ENCODE peak calls at places on chromosomes 1 and 21, in ten cellular contexts. H is HCT116, L is OCI-LY7, X is neural progenitor cell, U is PC-3, C is Karpas-422, A is K562, D is mesendoderm, Q is astrocyte, K is keratinocyte. S is an unnamed sample.

GRCh38 chr1:34753163-34753562 is 1.7 kb upstream of the GJB5 start:
- DNase-seq in H (peak), L (no peak), X (no peak), U (peak), C (no peak), A (no peak), D (no peak), Q (no peak), K (no peak), S (no peak)

GRCh38 chr1:38923607-38924006 is 18.0 kb downstream of the RHBDL2 start:
- DNase-seq in H (no peak), L (no peak), X (no peak), U (peak), C (no peak), A (peak), D (no peak), Q (no peak), K (no peak), S (no peak)

GRCh38 chr1:28279721-28280120 is 20.4 kb downstream of the SESN2 start:
- DNase-seq in H (no peak), L (no peak), X (no peak), U (no peak), C (no peak), A (no peak), D (no peak), Q (no peak), K (no peak), S (no peak)

GRCh38 chr1:228664399-228664914 is 70.8 kb upstream of the RHOU start:
- DNase-seq in H (peak), L (peak), X (peak), U (peak), C (peak), A (peak), D (peak), Q (peak), K (no peak), S (no peak)

GRCh38 chr1:79629414-79629813 is 622.9 kb upstream of the ADGRL4 start:
- DNase-seq in H (no peak), L (peak), X (no peak), U (no peak), C (no peak), A (no peak), D (no peak), Q (no peak), K (no peak), S (no peak)

GRCh38 chr1:162823771-162824525 is 33.4 kb downstream of the HSD17B7 start:
- DNase-seq in H (no peak), L (no peak), X (no peak), U (peak), C (no peak), A (no peak), D (peak), Q (no peak), K (no peak), S (no peak)

GRCh38 chr1:78146137-78146822 is 100.5 kb downstream of the GIPC2 start:
- DNase-seq in H (no peak), L (no peak), X (no peak), U (no peak), C (no peak), A (no peak), D (no peak), Q (peak), K (no peak), S (no peak)

GRCh38 chr1:77834771-77835334 is 53.6 kb upstream of the NEXN start:
- DNase-seq in H (no peak), L (no peak), X (no peak), U (peak), C (no peak), A (no peak), D (no peak), Q (peak), K (no peak), S (no peak)

GRCh38 chr1:15428815-15429435 is 9.3 kb upstream of the CTRC start:
- DNase-seq in H (no peak), L (no peak), X (no peak), U (no peak), C (peak), A (no peak), D (no peak), Q (no peak), K (no peak), S (no peak)

GRCh38 chr1:52632732-52633290 is at the start of gene SHISAL2A:
- DNase-seq in H (no peak), L (no peak), X (peak), U (no peak), C (no peak), A (no peak), D (peak), Q (peak), K (no peak), S (no peak)

GRCh38 chr1:205294175-205294913 is 27.2 kb downstream of the NUAK2 start:
- DNase-seq in H (no peak), L (no peak), X (peak), U (peak), C (no peak), A (peak), D (peak), Q (peak), K (no peak), S (no peak)

GRCh38 chr1:246875041-246876026 is 56.4 kb downstream of the AHCTF1 start:
- DNase-seq in H (no peak), L (no peak), X (no peak), U (peak), C (no peak), A (no peak), D (peak), Q (peak), K (peak), S (peak)

GRCh38 chr1:65420590-65421340 is at the start of the genes LEPR and LEPROT:
- DNase-seq in H (no peak), L (no peak), X (peak), U (peak), C (no peak), A (no peak), D (peak), Q (peak), K (no peak), S (no peak)

GRCh38 chr1:36433102-36433501 is 17.1 kb downstream of the OSCP1 start:
- DNase-seq in H (no peak), L (no peak), X (no peak), U (no peak), C (no peak), A (no peak), D (no peak), Q (no peak), K (no peak), S (no peak)

GRCh38 chr1:205792946-205793673 is 17.8 kb upstream of the RAB29 start:
- DNase-seq in H (no peak), L (no peak), X (peak), U (no peak), C (no peak), A (no peak), D (no peak), Q (no peak), K (no peak), S (no peak)

GRCh38 chr1:26353210-26353859 is 595 bp downstream of the CRYBG2 start:
- DNase-seq in H (no peak), L (no peak), X (no peak), U (peak), C (no peak), A (no peak), D (no peak), Q (no peak), K (no peak), S (no peak)

GRCh38 chr1:158084336-158084735 is 90.9 kb downstream of the KIRREL1 start:
- DNase-seq in H (no peak), L (no peak), X (no peak), U (no peak), C (no peak), A (no peak), D (no peak), Q (no peak), K (no peak), S (no peak)

GRCh38 chr21:46297311-46298082 is 11.4 kb downstream of the YBEY start:
- DNase-seq in H (no peak), L (no peak), X (no peak), U (no peak), C (no peak), A (no peak), D (peak), Q (no peak), K (no peak), S (no peak)

GRCh38 chr1:152658649-152659048 is 4.5 kb upstream of the LCE2D start:
- DNase-seq in H (no peak), L (no peak), X (no peak), U (no peak), C (no peak), A (no peak), D (no peak), Q (no peak), K (no peak), S (no peak)

GRCh38 chr1:59994302-59995198 is 68.0 kb upstream of the CYP2J2 start:
- DNase-seq in H (no peak), L (no peak), X (no peak), U (no peak), C (no peak), A (no peak), D (no peak), Q (peak), K (no peak), S (no peak)

GRCh38 chr1:9700340-9700739 is 48.8 kb downstream of the PIK3CD start:
- DNase-seq in H (peak), L (no peak), X (no peak), U (peak), C (no peak), A (no peak), D (no peak), Q (peak), K (no peak), S (no peak)

GRCh38 chr1:243946946-243947345 is 96.9 kb upstream of the AKT3 start:
- DNase-seq in H (no peak), L (no peak), X (peak), U (peak), C (peak), A (peak), D (peak), Q (no peak), K (no peak), S (no peak)

GRCh38 chr1:118986839-118987430 is 1.2 kb downstream of the TBX15 start:
- DNase-seq in H (no peak), L (no peak), X (no peak), U (no peak), C (no peak), A (no peak), D (peak), Q (no peak), K (no peak), S (no peak)

GRCh38 chr1:206715120-206715519 is 30.4 kb downstream of the MAPKAPK2 start:
- DNase-seq in H (no peak), L (no peak), X (no peak), U (no peak), C (no peak), A (no peak), D (no peak), Q (no peak), K (no peak), S (no peak)

GRCh38 chr1:151238467-151238739 is 16.1 kb upstream of the PSMD4 start:
- DNase-seq in H (no peak), L (no peak), X (no peak), U (peak), C (no peak), A (no peak), D (no peak), Q (peak), K (no peak), S (no peak)

GRCh38 chr1:88228153-88228552 is 455.9 kb upstream of the PKN2 start:
- DNase-seq in H (peak), L (no peak), X (no peak), U (peak), C (no peak), A (no peak), D (peak), Q (no peak), K (no peak), S (no peak)

GRCh38 chr1:54310439-54311328 is 95.5 kb downstream of the SSBP3 start:
- DNase-seq in H (peak), L (peak), X (peak), U (peak), C (peak), A (peak), D (peak), Q (peak), K (no peak), S (no peak)

GRCh38 chr21:35257413-35257812 is 208.3 kb upstream of the RUNX1 start:
- DNase-seq in H (peak), L (no peak), X (no peak), U (peak), C (no peak), A (no peak), D (no peak), Q (peak), K (no peak), S (no peak)

GRCh38 chr1:104132386-104132973 is 382.8 kb downstream of the AMY1C start:
- DNase-seq in H (no peak), L (peak), X (peak), U (peak), C (peak), A (no peak), D (peak), Q (no peak), K (no peak), S (no peak)

GRCh38 chr1:209433649-209434031 is 149.9 kb upstream of the CAMK1G start:
- DNase-seq in H (no peak), L (no peak), X (no peak), U (peak), C (no peak), A (no peak), D (no peak), Q (peak), K (no peak), S (no peak)

GRCh38 chr1:200154069-200154767 is 126.7 kb downstream of the NR5A2 start:
- DNase-seq in H (no peak), L (peak), X (no peak), U (no peak), C (no peak), A (peak), D (peak), Q (peak), K (no peak), S (peak)

DNA sequence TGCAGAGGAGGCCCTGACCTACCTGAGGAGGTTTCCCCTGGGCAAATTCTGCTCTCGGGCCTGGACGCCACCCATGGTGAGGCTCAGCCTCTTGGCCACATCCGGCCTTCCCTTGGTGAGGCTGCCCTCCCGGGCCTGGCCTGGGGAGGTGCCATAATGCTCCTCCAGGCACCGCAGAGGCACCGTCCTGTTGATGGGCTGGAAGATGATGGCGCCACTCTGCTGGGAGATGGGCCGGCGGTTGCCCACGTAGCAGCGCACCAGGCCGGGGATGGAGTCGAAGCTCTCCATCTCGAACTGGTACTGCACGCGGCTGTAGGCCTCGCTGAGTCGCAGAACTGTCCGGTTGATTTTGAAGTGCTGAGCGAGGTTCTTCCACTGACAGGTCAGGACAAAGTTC is 92.7 kb downstream of the BCAR3 start:
- DNase-seq in H (no peak), L (no peak), X (no peak), U (no peak), C (no peak), A (no peak), D (no peak), Q (no peak), K (no peak), S (no peak)
- H3K4me2 ChIP-seq in H (no peak), L (no peak), X (no peak), U (no peak), C (no peak), A (no peak), D (no peak), Q (no peak), K (no peak), S (no peak)

GRCh38 chr1:45679123-45679522 is 7.2 kb downstream of the GPBP1L1 start:
- DNase-seq in H (no peak), L (no peak), X (no peak), U (peak), C (no peak), A (no peak), D (no peak), Q (peak), K (no peak), S (no peak)
- H3K4me2 ChIP-seq in H (no peak), L (no peak), X (no peak), U (peak), C (peak), A (no peak), D (no peak), Q (peak), K (peak), S (no peak)

GRCh38 chr1:224980181-224980580 is 50.7 kb downstream of the DNAH14 start:
- DNase-seq in H (no peak), L (no peak), X (no peak), U (no peak), C (no peak), A (no peak), D (no peak), Q (no peak), K (no peak), S (no peak)
- H3K4me2 ChIP-seq in H (no peak), L (no peak), X (no peak), U (no peak), C (no peak), A (no peak), D (no peak), Q (no peak), K (no peak), S (no peak)

GRCh38 chr1:2052756-2053155 is 2.5 kb downstream of the PRKCZ start:
- DNase-seq in H (no peak), L (no peak), X (no peak), U (no peak), C (no peak), A (no peak), D (no peak), Q (no peak), K (no peak), S (no peak)
- H3K4me2 ChIP-seq in H (peak), L (no peak), X (no peak), U (no peak), C (no peak), A (no peak), D (no peak), Q (no peak), K (no peak), S (no peak)

GRCh38 chr1:237267743-237268142 is 225.8 kb downstream of the RYR2 start:
- DNase-seq in H (no peak), L (no peak), X (no peak), U (no peak), C (no peak), A (no peak), D (no peak), Q (no peak), K (no peak), S (no peak)

GRCh38 chr1:237270338-237270737 is 228.4 kb downstream of the RYR2 start:
- DNase-seq in H (no peak), L (no peak), X (no peak), U (no peak), C (no peak), A (no peak), D (no peak), Q (no peak), K (no peak), S (no peak)

GRCh38 chr1:237269938-237270337 is 228.0 kb downstream of the RYR2 start:
- DNase-seq in H (no peak), L (no peak), X (no peak), U (no peak), C (no peak), A (no peak), D (no peak), Q (no peak), K (no peak), S (no peak)
- H3K4me2 ChIP-seq in H (no peak), L (no peak), X (no peak), U (no peak), C (no peak), A (no peak), D (no peak), Q (no peak), K (no peak), S (no peak)

DNA sequence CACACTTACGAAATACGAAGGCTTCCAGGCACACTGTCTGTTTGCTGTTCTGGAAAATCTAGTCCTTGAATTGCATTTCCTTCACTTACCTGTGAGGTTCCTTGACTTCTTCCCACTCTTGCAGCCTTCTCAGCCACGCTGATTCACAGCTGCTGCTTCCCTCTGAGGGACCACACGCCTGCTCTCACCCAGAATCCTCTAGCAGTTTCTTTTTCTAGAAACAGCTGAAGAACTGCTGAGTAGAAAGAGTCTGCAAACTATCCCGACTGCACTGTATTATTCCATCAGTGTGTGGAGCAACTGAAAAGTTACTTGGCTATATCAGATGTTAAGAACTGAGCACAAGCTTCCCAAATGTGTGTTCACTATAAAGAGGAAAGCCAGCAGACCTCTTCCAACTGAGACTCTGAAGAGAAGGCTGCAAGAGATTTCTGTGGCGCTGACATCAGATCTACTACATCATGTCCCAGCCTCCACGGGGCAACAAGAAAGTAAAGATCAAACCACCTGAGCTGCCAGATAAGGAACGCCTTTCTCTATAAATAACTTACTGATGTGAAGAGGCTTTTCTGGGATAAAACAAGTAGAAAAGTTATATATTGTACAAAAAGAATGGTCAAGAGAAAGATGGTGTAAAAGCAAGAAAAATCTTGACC is 226.6 kb downstream of the RERE start:
- DNase-seq in H (no peak), L (no peak), X (no peak), U (no peak), C (no peak), A (no peak), D (no peak), Q (no peak), K (no peak), S (no peak)
- H3K4me2 ChIP-seq in H (no peak), L (no peak), X (peak), U (no peak), C (no peak), A (no peak), D (no peak), Q (no peak), K (peak), S (no peak)